ENCODE peak calls at places on chromosomes 5 and 9, in six cellular contexts. X is CD8-positive, alpha-beta T cell; M is AG09319; D is A549; Q is T47D; L is activated T-cell treated with anti-CD3 and anti-CD28 coated beads, Interleukin-2, amount 50 U/mL, for 48 hours. F is an unnamed sample.

GRCh38 chr9:76135902-76136301 is 245.4 kb downstream of the PCSK5 start:
- DNase-seq in L (no peak), M (peak; percentile 28), D (no peak), X (no peak), Q (no peak), F (no peak)

GRCh38 chr5:168268949-168269943 is 22.2 kb upstream of the WWC1 start:
- DNase-seq in X (peak; percentile 56), Q (peak; percentile 96), D (peak; percentile 91), M (peak; percentile 49), L (peak; percentile 90), F (peak; percentile 54)

GRCh38 chr9:98867109-98867433 is 59.6 kb downstream of the GALNT12 start:
- DNase-seq in D (no peak), L (no peak), X (no peak), Q (no peak), M (no peak), F (no peak)

GRCh38 chr9:76161546-76161945 is 232.7 kb downstream of the RFK start:
- DNase-seq in M (peak; percentile 42), D (no peak), X (no peak), L (no peak), Q (no peak), F (no peak)

GRCh38 chr9:124209279-124209678 is 48.5 kb upstream of the NEK6 start:
- DNase-seq in Q (no peak), X (no peak), D (no peak), M (no peak), L (no peak), F (no peak)

GRCh38 chr9:114339130-114339908 is 9.7 kb downstream of the ORM2 start:
- DNase-seq in D (peak; percentile 44), L (peak; percentile 68), Q (peak; percentile 54), X (peak; percentile 52), M (no peak), F (peak; percentile 49)

GRCh38 chr5:119313207-119313606 is 42.6 kb upstream of the TNFAIP8 start:
- DNase-seq in D (no peak), M (no peak), L (no peak), X (no peak), Q (no peak), F (no peak)

GRCh38 chr5:29811914-29812679 is 1381.4 kb upstream of the CDH6 start:
- DNase-seq in M (no peak), L (no peak), X (no peak), Q (peak; percentile 41), D (peak; percentile 64), F (no peak)

GRCh38 chr9:85402541-85402940 is 339.2 kb downstream of the AGTPBP1 start:
- DNase-seq in X (no peak), Q (no peak), M (no peak), D (no peak), L (no peak), F (no peak)

GRCh38 chr9:96553070-96553469 is 66.6 kb downstream of the CDC14B start:
- DNase-seq in L (no peak), M (peak; percentile 49), Q (no peak), D (peak; percentile 13), X (no peak), F (no peak)

GRCh38 chr9:15622596-15622995 is 69.8 kb downstream of the CCDC171 start:
- DNase-seq in L (no peak), Q (peak; percentile 20), X (no peak), M (no peak), D (peak; percentile 26), F (no peak)

GRCh38 chr5:51829691-51830090 is 446.4 kb downstream of the ISL1 start:
- DNase-seq in M (no peak), L (no peak), D (no peak), X (no peak), Q (no peak), F (no peak)

GRCh38 chr5:133758641-133759040 is 146.3 kb upstream of the FSTL4 start:
- DNase-seq in D (no peak), X (no peak), L (no peak), Q (no peak), M (no peak), F (no peak)

GRCh38 chr5:56557198-56557597 is 258.2 kb upstream of the MAP3K1 start:
- DNase-seq in Q (no peak), M (no peak), D (no peak), L (no peak), X (no peak), F (no peak)

GRCh38 chr5:154249786-154250185 is 59.3 kb downstream of the GALNT10 start:
- DNase-seq in D (no peak), M (no peak), L (no peak), X (no peak), Q (no peak), F (no peak)

GRCh38 chr5:140672455-140673186 is 755 bp downstream of the DND1 start:
- DNase-seq in M (no peak), L (no peak), D (no peak), Q (no peak), X (no peak), F (no peak)

GRCh38 chr9:129900263-129901041 is 65.2 kb downstream of the USP20 start:
- DNase-seq in L (no peak), M (no peak), Q (no peak), D (no peak), X (no peak), F (no peak)

F was measured in CD4-positive, CD25-positive, alpha-beta regulatory T cell.